ENCODE peak calls at places on chromosomes 16 and 17, in seven cellular contexts. N is NCI-H2081; Q is hepatic stellate cell; A is A549; I is dorsolateral prefrontal cortex; O is CD8-positive, alpha-beta T cell; X is fibroblast of lung. C is an unnamed sample.
A peak's percentile ranks its signal among the peaks of the same experiment; 100 is the strongest.

GRCh38 chr17:78013683-78014467 is 55.4 kb downstream of the TNRC6C start:
- DNase-seq in N (peak; percentile 71), Q (no peak), A (peak; percentile 56), I (no peak), O (peak; percentile 33), X (peak; percentile 86), C (peak; percentile 41)

GRCh38 chr17:45296833-45297124 is 20.0 kb downstream of the MAP3K14 start:
- DNase-seq in N (no peak), Q (no peak), A (no peak), I (no peak), O (no peak), X (no peak), C (no peak)

GRCh38 chr16:49281843-49282642 is 405 bp upstream of the CBLN1 start:
- DNase-seq in N (peak; percentile 79), Q (peak; percentile 75), A (peak; percentile 78), I (peak; percentile 91), O (no peak), X (peak; percentile 23), C (no peak)

GRCh38 chr17:67813803-67814180 is 11.5 kb upstream of the BPTF start:
- DNase-seq in N (no peak), Q (no peak), A (no peak), I (no peak), O (no peak), X (no peak), C (no peak)

GRCh38 chr17:32015245-32016013 is 8.2 kb downstream of the LRRC37B start:
- DNase-seq in N (peak; percentile 84), Q (no peak), A (no peak), I (no peak), O (no peak), X (peak; percentile 23), C (peak; percentile 6)

GRCh38 chr16:83967838-83968482 is at the start of gene NECAB2:
- DNase-seq in N (no peak), Q (peak; percentile 81), A (peak; percentile 41), I (no peak), O (no peak), X (no peak), C (no peak)

GRCh38 chr16:53859995-53860540 is 156.1 kb downstream of the FTO start:
- DNase-seq in N (no peak), Q (no peak), A (no peak), I (no peak), O (no peak), X (no peak), C (no peak)

GRCh38 chr16:29154676-29155121 is 169.8 kb downstream of the LAT start:
- DNase-seq in N (no peak), Q (no peak), A (no peak), I (no peak), O (no peak), X (peak; percentile 79), C (no peak)

GRCh38 chr17:76202516-76202915 is 37.8 kb downstream of the RNF157 start:
- DNase-seq in N (no peak), Q (no peak), A (no peak), I (no peak), O (no peak), X (no peak), C (no peak)

GRCh38 chr16:84541999-84542876 is 37.8 kb upstream of the MEAK7 start:
- DNase-seq in N (no peak), Q (peak; percentile 64), A (no peak), I (no peak), O (no peak), X (peak; percentile 50), C (no peak)

GRCh38 chr17:45430738-45431530 is 1.7 kb downstream of the ARHGAP27 start:
- DNase-seq in N (no peak), Q (peak; percentile 59), A (no peak), I (no peak), O (no peak), X (no peak), C (no peak)

GRCh38 chr17:35342207-35342744 is 31.1 kb downstream of the SLFN11 start:
- DNase-seq in N (no peak), Q (no peak), A (no peak), I (no peak), O (no peak), X (no peak), C (no peak)

GRCh38 chr17:82029391-82029790 is 2.1 kb upstream of the RAC3 start:
- DNase-seq in N (no peak), Q (no peak), A (no peak), I (no peak), O (no peak), X (no peak), C (no peak)

GRCh38 chr17:34163681-34164080 is 91.4 kb upstream of the CCL2 start:
- DNase-seq in N (no peak), Q (peak; percentile 67), A (peak; percentile 23), I (no peak), O (no peak), X (peak; percentile 48), C (no peak)

C was measured in NCI-H187 treated with DMSO at 0.1 percent for 48 hours.